ENCODE peak calls at places on chromosomes 13 and 19, in ten cellular contexts. One of them, this sample, is unnamed.

GRCh38 chr13:96816261-96816660 is 178.0 kb downstream of the OXGR1 start:
- DNase-seq in fibroblast of the conjunctiva: peak
- DNase-seq in astrocyte of the spinal cord: no peak
- DNase-seq in dorsolateral prefrontal cortex: no peak
- DNase-seq in NB4: no peak
- DNase-seq in progenitor cell of endocrine pancreas: no peak
- DNase-seq in iPS DF 19.7: no peak
- DNase-seq in HT1080: no peak
- DNase-seq in NCI-H1930: no peak
- DNase-seq in T follicular helper cell: no peak
- DNase-seq in this sample: no peak

GRCh38 chr13:84553252-84553651 is 671.0 kb upstream of the SLITRK1 start:
- DNase-seq in fibroblast of the conjunctiva: no peak
- DNase-seq in astrocyte of the spinal cord: no peak
- DNase-seq in dorsolateral prefrontal cortex: no peak
- DNase-seq in NB4: no peak
- DNase-seq in progenitor cell of endocrine pancreas: no peak
- DNase-seq in iPS DF 19.7: no peak
- DNase-seq in HT1080: no peak
- DNase-seq in NCI-H1930: no peak
- DNase-seq in T follicular helper cell: no peak
- DNase-seq in this sample: no peak

GRCh38 chr19:16562608-16563025 is 9.6 kb downstream of the SLC35E1 start:
- DNase-seq in fibroblast of the conjunctiva: no peak
- DNase-seq in astrocyte of the spinal cord: no peak
- DNase-seq in dorsolateral prefrontal cortex: no peak
- DNase-seq in NB4: no peak
- DNase-seq in progenitor cell of endocrine pancreas: no peak
- DNase-seq in iPS DF 19.7: no peak
- DNase-seq in HT1080: no peak
- DNase-seq in NCI-H1930: no peak
- DNase-seq in T follicular helper cell: no peak
- DNase-seq in this sample: no peak

GRCh38 chr13:27933580-27934328 is 14.0 kb downstream of the PDX1 start:
- DNase-seq in fibroblast of the conjunctiva: no peak
- DNase-seq in astrocyte of the spinal cord: no peak
- DNase-seq in dorsolateral prefrontal cortex: no peak
- DNase-seq in NB4: no peak
- DNase-seq in progenitor cell of endocrine pancreas: no peak
- DNase-seq in iPS DF 19.7: no peak
- DNase-seq in HT1080: no peak
- DNase-seq in NCI-H1930: no peak
- DNase-seq in T follicular helper cell: no peak
- DNase-seq in this sample: no peak

GRCh38 chr13:59345316-59345715 is 818.4 kb downstream of the DIAPH3 start:
- DNase-seq in fibroblast of the conjunctiva: no peak
- DNase-seq in astrocyte of the spinal cord: peak
- DNase-seq in dorsolateral prefrontal cortex: no peak
- DNase-seq in NB4: no peak
- DNase-seq in progenitor cell of endocrine pancreas: no peak
- DNase-seq in iPS DF 19.7: no peak
- DNase-seq in HT1080: peak
- DNase-seq in NCI-H1930: no peak
- DNase-seq in T follicular helper cell: no peak
- DNase-seq in this sample: no peak

GRCh38 chr19:8973501-8974091 is 36.6 kb downstream of the MUC16 start:
- DNase-seq in fibroblast of the conjunctiva: no peak
- DNase-seq in astrocyte of the spinal cord: no peak
- DNase-seq in dorsolateral prefrontal cortex: no peak
- DNase-seq in NB4: peak
- DNase-seq in progenitor cell of endocrine pancreas: no peak
- DNase-seq in iPS DF 19.7: no peak
- DNase-seq in HT1080: no peak
- DNase-seq in NCI-H1930: no peak
- DNase-seq in T follicular helper cell: no peak
- DNase-seq in this sample: no peak

GRCh38 chr19:48461982-48462655 is 6.7 kb downstream of the KCNJ14 start:
- DNase-seq in fibroblast of the conjunctiva: no peak
- DNase-seq in astrocyte of the spinal cord: no peak
- DNase-seq in dorsolateral prefrontal cortex: no peak
- DNase-seq in NB4: peak
- DNase-seq in progenitor cell of endocrine pancreas: no peak
- DNase-seq in iPS DF 19.7: peak
- DNase-seq in HT1080: no peak
- DNase-seq in NCI-H1930: peak
- DNase-seq in T follicular helper cell: no peak
- DNase-seq in this sample: no peak

GRCh38 chr19:55642153-55643002 is 1.1 kb upstream of the ZNF581 start:
- DNase-seq in fibroblast of the conjunctiva: no peak
- DNase-seq in astrocyte of the spinal cord: no peak
- DNase-seq in dorsolateral prefrontal cortex: no peak
- DNase-seq in NB4: no peak
- DNase-seq in progenitor cell of endocrine pancreas: no peak
- DNase-seq in iPS DF 19.7: no peak
- DNase-seq in HT1080: no peak
- DNase-seq in NCI-H1930: no peak
- DNase-seq in T follicular helper cell: no peak
- DNase-seq in this sample: no peak

GRCh38 chr13:49897713-49898112 is 38.4 kb downstream of the SPRYD7 start:
- DNase-seq in fibroblast of the conjunctiva: no peak
- DNase-seq in astrocyte of the spinal cord: no peak
- DNase-seq in dorsolateral prefrontal cortex: no peak
- DNase-seq in NB4: no peak
- DNase-seq in progenitor cell of endocrine pancreas: no peak
- DNase-seq in iPS DF 19.7: no peak
- DNase-seq in HT1080: no peak
- DNase-seq in NCI-H1930: no peak
- DNase-seq in T follicular helper cell: no peak
- DNase-seq in this sample: no peak

GRCh38 chr13:31172535-31172934 is 10.8 kb upstream of the HSPH1 start:
- DNase-seq in fibroblast of the conjunctiva: peak
- DNase-seq in astrocyte of the spinal cord: peak
- DNase-seq in dorsolateral prefrontal cortex: no peak
- DNase-seq in NB4: no peak
- DNase-seq in progenitor cell of endocrine pancreas: no peak
- DNase-seq in iPS DF 19.7: no peak
- DNase-seq in HT1080: peak
- DNase-seq in NCI-H1930: no peak
- DNase-seq in T follicular helper cell: no peak
- DNase-seq in this sample: peak

GRCh38 chr13:48431431-48431830 is 18.5 kb upstream of the LPAR6 start:
- DNase-seq in fibroblast of the conjunctiva: no peak
- DNase-seq in astrocyte of the spinal cord: peak
- DNase-seq in dorsolateral prefrontal cortex: no peak
- DNase-seq in NB4: no peak
- DNase-seq in progenitor cell of endocrine pancreas: no peak
- DNase-seq in iPS DF 19.7: no peak
- DNase-seq in HT1080: no peak
- DNase-seq in NCI-H1930: no peak
- DNase-seq in T follicular helper cell: no peak
- DNase-seq in this sample: peak

This sample was measured in foreskin melanocyte.